ENCODE peak calls at places on chromosomes 12 and 14, in ten cellular contexts. One of them, this sample, is unnamed.

GRCh38 chr12:70443274-70443673 is 77.2 kb downstream of the KCNMB4 start:
- DNase-seq in NCI-H1105 treated with DMSO at 0.1 percent for 48 hours: no peak
- DNase-seq in lower lobe of right lung: no peak
- DNase-seq in stimulated activated CD8-positive, alpha-beta memory T cell treated with anti-CD3 and anti-CD28 coated beads, Interleukin-7, amount 100 ng/mL, for 1 hour: no peak
- DNase-seq in erythroblast: no peak
- DNase-seq in EL: peak
- DNase-seq in substantia nigra: no peak
- DNase-seq in WERI-Rb-1: no peak
- DNase-seq in activated CD4-positive, alpha-beta T cell treated with anti-CD3 and anti-CD28 coated beads for 4 hours: no peak
- DNase-seq in activated effector memory CD4-positive, alpha-beta T cell treated with anti-CD3 and anti-CD28 coated beads, Interleukin-2, amount 50 U/mL, for 16 hours: no peak
- DNase-seq in this sample: no peak

GRCh38 chr14:81314443-81315175 is 85.5 kb downstream of the STON2 start:
- DNase-seq in substantia nigra: no peak
- DNase-seq in WERI-Rb-1: peak
- DNase-seq in activated CD4-positive, alpha-beta T cell treated with anti-CD3 and anti-CD28 coated beads for 4 hours: no peak
- DNase-seq in erythroblast: no peak
- DNase-seq in NCI-H1105 treated with DMSO at 0.1 percent for 48 hours: no peak
- DNase-seq in EL: no peak
- DNase-seq in stimulated activated CD8-positive, alpha-beta memory T cell treated with anti-CD3 and anti-CD28 coated beads, Interleukin-7, amount 100 ng/mL, for 1 hour: no peak
- DNase-seq in lower lobe of right lung: no peak
- DNase-seq in activated effector memory CD4-positive, alpha-beta T cell treated with anti-CD3 and anti-CD28 coated beads, Interleukin-2, amount 50 U/mL, for 16 hours: no peak
- DNase-seq in this sample: no peak

GRCh38 chr12:87001102-87001501 is 744.9 kb upstream of the MGAT4C start:
- DNase-seq in NCI-H1105 treated with DMSO at 0.1 percent for 48 hours: no peak
- DNase-seq in lower lobe of right lung: no peak
- DNase-seq in activated CD4-positive, alpha-beta T cell treated with anti-CD3 and anti-CD28 coated beads for 4 hours: no peak
- DNase-seq in substantia nigra: no peak
- DNase-seq in activated effector memory CD4-positive, alpha-beta T cell treated with anti-CD3 and anti-CD28 coated beads, Interleukin-2, amount 50 U/mL, for 16 hours: no peak
- DNase-seq in stimulated activated CD8-positive, alpha-beta memory T cell treated with anti-CD3 and anti-CD28 coated beads, Interleukin-7, amount 100 ng/mL, for 1 hour: no peak
- DNase-seq in EL: no peak
- DNase-seq in WERI-Rb-1: no peak
- DNase-seq in erythroblast: no peak
- DNase-seq in this sample: no peak

GRCh38 chr14:58690801-58691516 is 53.2 kb downstream of the DACT1 start:
- DNase-seq in activated CD4-positive, alpha-beta T cell treated with anti-CD3 and anti-CD28 coated beads for 4 hours: no peak
- DNase-seq in WERI-Rb-1: no peak
- DNase-seq in NCI-H1105 treated with DMSO at 0.1 percent for 48 hours: peak
- DNase-seq in EL: no peak
- DNase-seq in activated effector memory CD4-positive, alpha-beta T cell treated with anti-CD3 and anti-CD28 coated beads, Interleukin-2, amount 50 U/mL, for 16 hours: no peak
- DNase-seq in substantia nigra: no peak
- DNase-seq in stimulated activated CD8-positive, alpha-beta memory T cell treated with anti-CD3 and anti-CD28 coated beads, Interleukin-7, amount 100 ng/mL, for 1 hour: no peak
- DNase-seq in erythroblast: no peak
- DNase-seq in lower lobe of right lung: peak
- DNase-seq in this sample: no peak

GRCh38 chr12:122788387-122788786 is 14.0 kb downstream of the CCDC62 start:
- DNase-seq in NCI-H1105 treated with DMSO at 0.1 percent for 48 hours: no peak
- DNase-seq in substantia nigra: no peak
- DNase-seq in activated CD4-positive, alpha-beta T cell treated with anti-CD3 and anti-CD28 coated beads for 4 hours: no peak
- DNase-seq in activated effector memory CD4-positive, alpha-beta T cell treated with anti-CD3 and anti-CD28 coated beads, Interleukin-2, amount 50 U/mL, for 16 hours: no peak
- DNase-seq in WERI-Rb-1: no peak
- DNase-seq in erythroblast: no peak
- DNase-seq in stimulated activated CD8-positive, alpha-beta memory T cell treated with anti-CD3 and anti-CD28 coated beads, Interleukin-7, amount 100 ng/mL, for 1 hour: no peak
- DNase-seq in EL: peak
- DNase-seq in lower lobe of right lung: no peak
- DNase-seq in this sample: no peak

GRCh38 chr14:80988742-80989429 is 33.5 kb downstream of the TSHR start:
- DNase-seq in stimulated activated CD8-positive, alpha-beta memory T cell treated with anti-CD3 and anti-CD28 coated beads, Interleukin-7, amount 100 ng/mL, for 1 hour: no peak
- DNase-seq in erythroblast: no peak
- DNase-seq in NCI-H1105 treated with DMSO at 0.1 percent for 48 hours: no peak
- DNase-seq in lower lobe of right lung: no peak
- DNase-seq in activated effector memory CD4-positive, alpha-beta T cell treated with anti-CD3 and anti-CD28 coated beads, Interleukin-2, amount 50 U/mL, for 16 hours: no peak
- DNase-seq in activated CD4-positive, alpha-beta T cell treated with anti-CD3 and anti-CD28 coated beads for 4 hours: no peak
- DNase-seq in WERI-Rb-1: no peak
- DNase-seq in EL: no peak
- DNase-seq in substantia nigra: no peak
- DNase-seq in this sample: no peak

GRCh38 chr12:13229504-13229903 is 33.0 kb downstream of the EMP1 start:
- DNase-seq in stimulated activated CD8-positive, alpha-beta memory T cell treated with anti-CD3 and anti-CD28 coated beads, Interleukin-7, amount 100 ng/mL, for 1 hour: no peak
- DNase-seq in WERI-Rb-1: no peak
- DNase-seq in NCI-H1105 treated with DMSO at 0.1 percent for 48 hours: no peak
- DNase-seq in erythroblast: no peak
- DNase-seq in substantia nigra: no peak
- DNase-seq in lower lobe of right lung: no peak
- DNase-seq in EL: no peak
- DNase-seq in activated effector memory CD4-positive, alpha-beta T cell treated with anti-CD3 and anti-CD28 coated beads, Interleukin-2, amount 50 U/mL, for 16 hours: no peak
- DNase-seq in activated CD4-positive, alpha-beta T cell treated with anti-CD3 and anti-CD28 coated beads for 4 hours: no peak
- DNase-seq in this sample: no peak

GRCh38 chr12:2290091-2290490 is 237.3 kb downstream of the CACNA1C start:
- DNase-seq in substantia nigra: no peak
- DNase-seq in stimulated activated CD8-positive, alpha-beta memory T cell treated with anti-CD3 and anti-CD28 coated beads, Interleukin-7, amount 100 ng/mL, for 1 hour: no peak
- DNase-seq in WERI-Rb-1: no peak
- DNase-seq in NCI-H1105 treated with DMSO at 0.1 percent for 48 hours: no peak
- DNase-seq in lower lobe of right lung: no peak
- DNase-seq in erythroblast: no peak
- DNase-seq in activated CD4-positive, alpha-beta T cell treated with anti-CD3 and anti-CD28 coated beads for 4 hours: no peak
- DNase-seq in activated effector memory CD4-positive, alpha-beta T cell treated with anti-CD3 and anti-CD28 coated beads, Interleukin-2, amount 50 U/mL, for 16 hours: no peak
- DNase-seq in EL: no peak
- DNase-seq in this sample: no peak

GRCh38 chr12:132450391-132451171 is 39.4 kb upstream of the FBRSL1 start:
- DNase-seq in NCI-H1105 treated with DMSO at 0.1 percent for 48 hours: no peak
- DNase-seq in EL: no peak
- DNase-seq in erythroblast: no peak
- DNase-seq in lower lobe of right lung: no peak
- DNase-seq in substantia nigra: no peak
- DNase-seq in WERI-Rb-1: peak
- DNase-seq in activated CD4-positive, alpha-beta T cell treated with anti-CD3 and anti-CD28 coated beads for 4 hours: no peak
- DNase-seq in stimulated activated CD8-positive, alpha-beta memory T cell treated with anti-CD3 and anti-CD28 coated beads, Interleukin-7, amount 100 ng/mL, for 1 hour: no peak
- DNase-seq in activated effector memory CD4-positive, alpha-beta T cell treated with anti-CD3 and anti-CD28 coated beads, Interleukin-2, amount 50 U/mL, for 16 hours: no peak
- DNase-seq in this sample: no peak

GRCh38 chr14:77516111-77516510 is 17.5 kb upstream of the ISM2 start:
- DNase-seq in NCI-H1105 treated with DMSO at 0.1 percent for 48 hours: no peak
- DNase-seq in WERI-Rb-1: no peak
- DNase-seq in substantia nigra: no peak
- DNase-seq in activated effector memory CD4-positive, alpha-beta T cell treated with anti-CD3 and anti-CD28 coated beads, Interleukin-2, amount 50 U/mL, for 16 hours: no peak
- DNase-seq in lower lobe of right lung: no peak
- DNase-seq in erythroblast: no peak
- DNase-seq in activated CD4-positive, alpha-beta T cell treated with anti-CD3 and anti-CD28 coated beads for 4 hours: no peak
- DNase-seq in EL: no peak
- DNase-seq in stimulated activated CD8-positive, alpha-beta memory T cell treated with anti-CD3 and anti-CD28 coated beads, Interleukin-7, amount 100 ng/mL, for 1 hour: no peak
- DNase-seq in this sample: no peak

GRCh38 chr14:62662811-62663477 is 382.3 kb downstream of the KCNH5 start:
- DNase-seq in WERI-Rb-1: peak
- DNase-seq in lower lobe of right lung: no peak
- DNase-seq in stimulated activated CD8-positive, alpha-beta memory T cell treated with anti-CD3 and anti-CD28 coated beads, Interleukin-7, amount 100 ng/mL, for 1 hour: no peak
- DNase-seq in activated effector memory CD4-positive, alpha-beta T cell treated with anti-CD3 and anti-CD28 coated beads, Interleukin-2, amount 50 U/mL, for 16 hours: no peak
- DNase-seq in activated CD4-positive, alpha-beta T cell treated with anti-CD3 and anti-CD28 coated beads for 4 hours: no peak
- DNase-seq in substantia nigra: no peak
- DNase-seq in NCI-H1105 treated with DMSO at 0.1 percent for 48 hours: no peak
- DNase-seq in erythroblast: no peak
- DNase-seq in EL: no peak
- DNase-seq in this sample: no peak

GRCh38 chr12:115155665-115156645 is 472.0 kb upstream of the TBX3 start:
- DNase-seq in substantia nigra: no peak
- DNase-seq in activated CD4-positive, alpha-beta T cell treated with anti-CD3 and anti-CD28 coated beads for 4 hours: no peak
- DNase-seq in activated effector memory CD4-positive, alpha-beta T cell treated with anti-CD3 and anti-CD28 coated beads, Interleukin-2, amount 50 U/mL, for 16 hours: no peak
- DNase-seq in WERI-Rb-1: no peak
- DNase-seq in EL: peak
- DNase-seq in NCI-H1105 treated with DMSO at 0.1 percent for 48 hours: no peak
- DNase-seq in stimulated activated CD8-positive, alpha-beta memory T cell treated with anti-CD3 and anti-CD28 coated beads, Interleukin-7, amount 100 ng/mL, for 1 hour: no peak
- DNase-seq in erythroblast: no peak
- DNase-seq in lower lobe of right lung: no peak
- DNase-seq in this sample: no peak

GRCh38 chr14:105052110-105052458 is 13.1 kb downstream of the GPR132 start:
- DNase-seq in EL: no peak
- DNase-seq in WERI-Rb-1: no peak
- DNase-seq in stimulated activated CD8-positive, alpha-beta memory T cell treated with anti-CD3 and anti-CD28 coated beads, Interleukin-7, amount 100 ng/mL, for 1 hour: no peak
- DNase-seq in activated effector memory CD4-positive, alpha-beta T cell treated with anti-CD3 and anti-CD28 coated beads, Interleukin-2, amount 50 U/mL, for 16 hours: no peak
- DNase-seq in lower lobe of right lung: no peak
- DNase-seq in erythroblast: no peak
- DNase-seq in NCI-H1105 treated with DMSO at 0.1 percent for 48 hours: no peak
- DNase-seq in activated CD4-positive, alpha-beta T cell treated with anti-CD3 and anti-CD28 coated beads for 4 hours: no peak
- DNase-seq in substantia nigra: no peak
- DNase-seq in this sample: no peak

GRCh38 chr12:67382206-67382871 is 113.2 kb downstream of the CAND1 start:
- DNase-seq in substantia nigra: no peak
- DNase-seq in NCI-H1105 treated with DMSO at 0.1 percent for 48 hours: no peak
- DNase-seq in activated effector memory CD4-positive, alpha-beta T cell treated with anti-CD3 and anti-CD28 coated beads, Interleukin-2, amount 50 U/mL, for 16 hours: no peak
- DNase-seq in activated CD4-positive, alpha-beta T cell treated with anti-CD3 and anti-CD28 coated beads for 4 hours: no peak
- DNase-seq in EL: no peak
- DNase-seq in erythroblast: no peak
- DNase-seq in lower lobe of right lung: no peak
- DNase-seq in WERI-Rb-1: no peak
- DNase-seq in stimulated activated CD8-positive, alpha-beta memory T cell treated with anti-CD3 and anti-CD28 coated beads, Interleukin-7, amount 100 ng/mL, for 1 hour: no peak
- DNase-seq in this sample: no peak

GRCh38 chr12:119398190-119398589 is 63.7 kb downstream of the CCDC60 start:
- DNase-seq in activated effector memory CD4-positive, alpha-beta T cell treated with anti-CD3 and anti-CD28 coated beads, Interleukin-2, amount 50 U/mL, for 16 hours: no peak
- DNase-seq in WERI-Rb-1: no peak
- DNase-seq in stimulated activated CD8-positive, alpha-beta memory T cell treated with anti-CD3 and anti-CD28 coated beads, Interleukin-7, amount 100 ng/mL, for 1 hour: no peak
- DNase-seq in activated CD4-positive, alpha-beta T cell treated with anti-CD3 and anti-CD28 coated beads for 4 hours: no peak
- DNase-seq in lower lobe of right lung: no peak
- DNase-seq in EL: no peak
- DNase-seq in erythroblast: no peak
- DNase-seq in substantia nigra: no peak
- DNase-seq in NCI-H1105 treated with DMSO at 0.1 percent for 48 hours: no peak
- DNase-seq in this sample: no peak

GRCh38 chr14:101361451-101362433 is 199.6 kb upstream of the DIO3 start:
- DNase-seq in lower lobe of right lung: no peak
- DNase-seq in activated CD4-positive, alpha-beta T cell treated with anti-CD3 and anti-CD28 coated beads for 4 hours: no peak
- DNase-seq in substantia nigra: no peak
- DNase-seq in erythroblast: no peak
- DNase-seq in stimulated activated CD8-positive, alpha-beta memory T cell treated with anti-CD3 and anti-CD28 coated beads, Interleukin-7, amount 100 ng/mL, for 1 hour: no peak
- DNase-seq in activated effector memory CD4-positive, alpha-beta T cell treated with anti-CD3 and anti-CD28 coated beads, Interleukin-2, amount 50 U/mL, for 16 hours: no peak
- DNase-seq in NCI-H1105 treated with DMSO at 0.1 percent for 48 hours: no peak
- DNase-seq in EL: no peak
- DNase-seq in WERI-Rb-1: no peak
- DNase-seq in this sample: no peak

GRCh38 chr14:103101964-103102688 is 7.6 kb downstream of the EXOC3L4 start:
- DNase-seq in erythroblast: peak
- DNase-seq in stimulated activated CD8-positive, alpha-beta memory T cell treated with anti-CD3 and anti-CD28 coated beads, Interleukin-7, amount 100 ng/mL, for 1 hour: no peak
- DNase-seq in activated CD4-positive, alpha-beta T cell treated with anti-CD3 and anti-CD28 coated beads for 4 hours: no peak
- DNase-seq in activated effector memory CD4-positive, alpha-beta T cell treated with anti-CD3 and anti-CD28 coated beads, Interleukin-2, amount 50 U/mL, for 16 hours: no peak
- DNase-seq in lower lobe of right lung: no peak
- DNase-seq in WERI-Rb-1: no peak
- DNase-seq in substantia nigra: no peak
- DNase-seq in EL: no peak
- DNase-seq in NCI-H1105 treated with DMSO at 0.1 percent for 48 hours: no peak
- DNase-seq in this sample: no peak

GRCh38 chr12:49331360-49332222 is 5.4 kb downstream of the C1QL4 start:
- DNase-seq in lower lobe of right lung: peak
- DNase-seq in activated effector memory CD4-positive, alpha-beta T cell treated with anti-CD3 and anti-CD28 coated beads, Interleukin-2, amount 50 U/mL, for 16 hours: peak
- DNase-seq in erythroblast: peak
- DNase-seq in activated CD4-positive, alpha-beta T cell treated with anti-CD3 and anti-CD28 coated beads for 4 hours: no peak
- DNase-seq in stimulated activated CD8-positive, alpha-beta memory T cell treated with anti-CD3 and anti-CD28 coated beads, Interleukin-7, amount 100 ng/mL, for 1 hour: no peak
- DNase-seq in substantia nigra: peak
- DNase-seq in EL: peak
- DNase-seq in NCI-H1105 treated with DMSO at 0.1 percent for 48 hours: peak
- DNase-seq in WERI-Rb-1: peak
- DNase-seq in this sample: no peak

GRCh38 chr12:82383930-82384513 is 25.7 kb downstream of the METTL25 start:
- DNase-seq in WERI-Rb-1: no peak
- DNase-seq in NCI-H1105 treated with DMSO at 0.1 percent for 48 hours: peak
- DNase-seq in erythroblast: peak
- DNase-seq in activated CD4-positive, alpha-beta T cell treated with anti-CD3 and anti-CD28 coated beads for 4 hours: no peak
- DNase-seq in EL: peak
- DNase-seq in substantia nigra: no peak
- DNase-seq in stimulated activated CD8-positive, alpha-beta memory T cell treated with anti-CD3 and anti-CD28 coated beads, Interleukin-7, amount 100 ng/mL, for 1 hour: no peak
- DNase-seq in lower lobe of right lung: no peak
- DNase-seq in activated effector memory CD4-positive, alpha-beta T cell treated with anti-CD3 and anti-CD28 coated beads, Interleukin-2, amount 50 U/mL, for 16 hours: no peak
- DNase-seq in this sample: no peak

GRCh38 chr12:67358686-67359374 is 89.7 kb downstream of the CAND1 start:
- DNase-seq in activated effector memory CD4-positive, alpha-beta T cell treated with anti-CD3 and anti-CD28 coated beads, Interleukin-2, amount 50 U/mL, for 16 hours: no peak
- DNase-seq in EL: peak
- DNase-seq in stimulated activated CD8-positive, alpha-beta memory T cell treated with anti-CD3 and anti-CD28 coated beads, Interleukin-7, amount 100 ng/mL, for 1 hour: no peak
- DNase-seq in substantia nigra: no peak
- DNase-seq in erythroblast: no peak
- DNase-seq in WERI-Rb-1: no peak
- DNase-seq in activated CD4-positive, alpha-beta T cell treated with anti-CD3 and anti-CD28 coated beads for 4 hours: no peak
- DNase-seq in lower lobe of right lung: no peak
- DNase-seq in NCI-H1105 treated with DMSO at 0.1 percent for 48 hours: no peak
- DNase-seq in this sample: no peak

This sample was measured in central memory CD8-positive, alpha-beta T cell.